ENCODE peak calls at places on chromosomes 6 and 20, in nine cellular contexts. V is thoracic aorta; T is neural crest cell; A is effector memory CD8-positive, alpha-beta T cell; L is SHP77; W is ACHN; C is astrocyte of the spinal cord; Y is KBM-7; S is fibroblast of the aortic adventitia. I is an unnamed sample.
A peak's percentile ranks its signal among the peaks of the same experiment; 100 is the strongest.

GRCh38 chr6:83474309-83474708 is 38.0 kb upstream of the PRSS35 start:
- DNase-seq in W (no peak), Y (no peak), S (peak; percentile 12), V (no peak), T (no peak), L (peak; percentile 10), A (no peak), C (peak; percentile 14), I (no peak)

GRCh38 chr20:19976595-19977372 is 40.4 kb upstream of the NAA20 start:
- DNase-seq in Y (no peak), V (peak; percentile 46), W (peak; percentile 78), L (no peak), C (peak; percentile 92), A (no peak), S (peak; percentile 79), T (peak; percentile 25), I (peak; percentile 74)

GRCh38 chr6:73236147-73236750 is 11.0 kb upstream of the KHDC1L start:
- DNase-seq in V (no peak), T (no peak), L (no peak), W (peak; percentile 10), A (no peak), S (peak; percentile 94), C (peak; percentile 61), Y (no peak), I (peak; percentile 57)

GRCh38 chr20:37261714-37262113 is at the start of gene GHRH:
- DNase-seq in Y (no peak), L (no peak), V (no peak), A (no peak), C (no peak), S (no peak), W (no peak), T (no peak), I (no peak)

GRCh38 chr6:142844065-142844755 is 100.8 kb downstream of the HIVEP2 start:
- DNase-seq in W (peak; percentile 29), T (no peak), V (no peak), S (peak; percentile 63), L (no peak), Y (no peak), A (no peak), C (peak; percentile 64), I (no peak)

GRCh38 chr6:131331146-131331545 is 195.9 kb downstream of the AKAP7 start:
- DNase-seq in C (no peak), T (no peak), W (no peak), A (no peak), S (peak; percentile 12), L (no peak), Y (no peak), V (no peak), I (no peak)

GRCh38 chr20:20664795-20665194 is 47.6 kb downstream of the RALGAPA2 start:
- DNase-seq in S (peak; percentile 27), V (no peak), A (no peak), W (peak; percentile 31), L (peak; percentile 57), T (no peak), Y (peak; percentile 83), C (peak; percentile 16), I (peak; percentile 3)

GRCh38 chr20:14888172-14888571 is 550.8 kb upstream of the FLRT3 start:
- DNase-seq in L (no peak), T (no peak), S (no peak), C (no peak), W (no peak), V (no peak), Y (no peak), A (no peak), I (no peak)

GRCh38 chr6:106974999-106975698 is 620 bp upstream of the CD24 start:
- DNase-seq in C (peak; percentile 41), S (no peak), V (no peak), T (peak; percentile 58), A (no peak), L (peak; percentile 69), Y (peak; percentile 53), W (peak; percentile 59), I (no peak)